ENCODE peak calls at places on chromosomes 16 and 17, in six cellular contexts. V is IMR-90, S is H9, R is mesenchymal stem cell, N is H1, C is trophoblast cell. X is an unnamed sample.

GRCh38 chr17:41959336-41960095 is 7.1 kb upstream of the CNP start:
- DNase-seq in C (peak), S (peak), R (peak), V (peak), N (peak), X (peak)

GRCh38 chr17:82435103-82435502 is 15.4 kb downstream of the CYBC1 start:
- DNase-seq in V (peak), S (no peak), N (no peak), R (peak), C (peak), X (no peak)

GRCh38 chr16:67399218-67399733 is 6.0 kb upstream of the TPPP3 start:
- DNase-seq in C (no peak), R (peak), S (peak), V (no peak), N (peak), X (peak)

GRCh38 chr16:76668207-76668725 is 391.1 kb downstream of the CNTNAP4 start:
- DNase-seq in N (no peak), V (no peak), S (peak), R (no peak), C (peak), X (peak)

GRCh38 chr17:12899604-12900003 is 110.3 kb downstream of the ARHGAP44 start:
- DNase-seq in R (no peak), S (no peak), C (no peak), V (no peak), N (no peak), X (no peak)

GRCh38 chr17:79633937-79634813 is 23.3 kb upstream of the RBFOX3 start:
- DNase-seq in S (peak), R (no peak), C (no peak), N (peak), V (no peak), X (no peak)

GRCh38 chr17:45681706-45682105 is 102.4 kb upstream of the CRHR1 start:
- DNase-seq in C (no peak), V (no peak), N (no peak), S (no peak), R (no peak), X (no peak)

GRCh38 chr17:31085563-31085962 is 9.2 kb upstream of the NF1 start:
- DNase-seq in R (peak), S (no peak), N (no peak), V (peak), C (peak), X (no peak)

GRCh38 chr17:489758-490329 is 137.2 kb upstream of the RPH3AL start:
- DNase-seq in S (peak), V (peak), R (peak), C (no peak), N (peak), X (peak)

GRCh38 chr17:65243838-65244237 is 106.7 kb downstream of the RGS9 start:
- DNase-seq in V (peak), N (no peak), C (no peak), S (peak), R (no peak), X (peak)

DNA sequence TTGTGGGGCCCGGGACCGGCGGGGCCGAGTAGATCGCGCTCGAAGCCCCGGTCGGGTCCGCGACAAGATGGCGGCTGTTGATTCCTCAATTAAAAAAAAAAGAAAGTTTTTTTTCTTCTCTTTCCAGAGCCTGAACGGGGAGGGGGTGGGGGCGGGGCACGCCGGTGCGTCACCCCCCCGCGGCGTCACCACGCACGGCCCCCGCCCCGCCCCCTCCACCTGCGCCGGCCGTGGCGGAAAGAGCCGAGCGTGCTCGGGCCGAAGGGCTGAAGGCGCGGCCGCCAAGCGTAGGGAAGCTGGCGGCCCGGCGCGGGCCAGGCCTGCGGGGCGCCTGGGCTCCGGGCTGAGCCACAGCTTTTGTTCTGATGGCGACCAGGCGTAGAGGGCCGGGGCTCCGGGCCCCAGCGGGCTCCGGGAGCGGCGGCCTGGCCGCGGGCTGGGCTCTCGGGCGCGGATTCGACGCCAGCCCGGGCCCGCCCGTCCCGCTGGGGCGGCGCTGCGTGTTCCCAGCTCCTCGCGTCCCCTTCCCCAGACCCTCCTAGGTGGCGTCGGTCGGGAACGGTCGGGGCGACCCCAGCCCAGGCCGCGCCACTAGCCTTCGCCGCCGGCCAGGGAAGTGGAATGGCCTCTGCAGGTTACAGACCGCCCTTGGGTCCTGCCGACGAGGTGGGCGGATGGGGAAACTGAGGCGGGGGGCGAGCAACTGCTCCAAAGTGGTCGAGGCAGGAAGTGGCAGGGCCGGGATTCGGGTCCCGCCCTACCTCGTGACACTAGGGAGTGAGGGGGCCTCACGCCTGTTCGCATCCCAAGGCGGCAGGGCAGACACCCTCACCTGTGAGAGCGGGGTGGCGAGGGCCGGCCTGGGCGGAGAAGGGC is at the start of gene CREBBP:
- DNase-seq in C (peak), N (peak), S (peak), V (peak), R (peak), X (peak)
- H3K18ac ChIP-seq in C (peak), N (peak), S (peak), V (peak), R (peak), X (peak)

GRCh38 chr17:59435238-59435637 is 103.8 kb downstream of the YPEL2 start:
- DNase-seq in S (no peak), R (peak), N (no peak), V (peak), C (no peak), X (no peak)

GRCh38 chr17:59439261-59439660 is 107.8 kb downstream of the YPEL2 start:
- DNase-seq in V (no peak), C (no peak), S (no peak), N (no peak), R (no peak), X (no peak)

GRCh38 chr17:59439711-59440110 is 108.3 kb downstream of the YPEL2 start:
- DNase-seq in C (peak), V (peak), N (no peak), S (no peak), R (peak), X (no peak)

GRCh38 chr17:59436900-59437299 is 105.4 kb downstream of the YPEL2 start:
- DNase-seq in R (no peak), N (no peak), V (no peak), S (no peak), C (no peak), X (no peak)

DNA sequence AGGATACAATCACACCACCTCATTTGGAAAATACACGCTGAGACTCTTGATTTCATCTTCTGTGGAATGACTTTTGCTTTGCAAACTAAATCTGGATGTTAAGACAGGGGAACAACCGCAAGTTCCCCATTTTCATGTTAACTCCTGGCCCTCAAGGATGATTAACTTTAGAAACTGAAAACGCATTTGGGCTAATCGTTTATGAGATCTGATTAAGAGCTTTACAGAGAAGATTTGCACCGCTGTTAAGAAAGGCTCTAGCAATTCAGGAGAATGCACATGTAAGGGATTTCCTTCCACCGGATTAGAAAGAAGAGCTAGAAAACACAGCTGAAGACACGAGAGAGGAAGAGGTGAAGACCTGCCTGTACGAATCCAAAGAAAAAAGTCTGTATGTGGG is 106.3 kb downstream of the YPEL2 start:
- DNase-seq in S (no peak), N (no peak), V (no peak), C (no peak), R (no peak), X (no peak)
- H3K9ac ChIP-seq in S (no peak), N (no peak), V (no peak), C (no peak), R (no peak), X (no peak)

DNA sequence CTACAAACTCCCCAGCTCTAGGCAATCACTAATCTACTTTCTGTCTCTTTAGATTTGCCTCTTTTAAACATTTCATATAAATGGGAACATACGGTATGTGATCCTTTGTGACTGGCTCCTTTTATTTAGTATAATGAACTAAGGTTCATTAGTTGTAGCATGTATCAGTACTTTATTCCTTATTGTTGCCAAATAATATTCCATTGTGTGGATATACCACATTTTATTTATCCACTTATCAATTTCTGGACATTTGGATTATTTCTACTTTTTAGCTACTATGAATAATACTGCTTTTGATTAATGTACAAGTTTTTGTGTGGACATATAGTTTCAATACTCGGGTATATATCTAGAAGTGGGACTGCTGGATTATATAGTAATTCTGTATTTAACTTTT is 7.9 kb downstream of the DDX19B start:
- DNase-seq in R (no peak), V (no peak), S (no peak), N (no peak), C (no peak), X (no peak)
- H3K14ac ChIP-seq in R (no peak), V (no peak), S (no peak), N (no peak), C (no peak), X (no peak)

GRCh38 chr16:62225675-62226074 is 189.4 kb upstream of the CDH8 start:
- DNase-seq in S (peak), V (no peak), N (peak), C (peak), R (peak), X (peak)
- H3K18ac ChIP-seq in S (no peak), V (no peak), N (no peak), C (no peak), R (no peak), X (no peak)

GRCh38 chr17:7442142-7442541 is 2.7 kb upstream of the CHRNB1 start:
- DNase-seq in S (no peak), R (no peak), N (no peak), V (no peak), C (no peak), X (no peak)

GRCh38 chr17:7441202-7441705 is 1.9 kb downstream of the FGF11 start:
- DNase-seq in R (no peak), V (no peak), S (no peak), C (no peak), N (no peak), X (no peak)

GRCh38 chr17:7444682-7445010 is 215 bp upstream of the CHRNB1 start:
- DNase-seq in S (no peak), N (no peak), C (no peak), V (no peak), R (no peak), X (no peak)

GRCh38 chr17:7445011-7445927 is at the start of gene CHRNB1:
- DNase-seq in V (peak), S (peak), N (peak), C (peak), R (peak), X (peak)

DNA sequence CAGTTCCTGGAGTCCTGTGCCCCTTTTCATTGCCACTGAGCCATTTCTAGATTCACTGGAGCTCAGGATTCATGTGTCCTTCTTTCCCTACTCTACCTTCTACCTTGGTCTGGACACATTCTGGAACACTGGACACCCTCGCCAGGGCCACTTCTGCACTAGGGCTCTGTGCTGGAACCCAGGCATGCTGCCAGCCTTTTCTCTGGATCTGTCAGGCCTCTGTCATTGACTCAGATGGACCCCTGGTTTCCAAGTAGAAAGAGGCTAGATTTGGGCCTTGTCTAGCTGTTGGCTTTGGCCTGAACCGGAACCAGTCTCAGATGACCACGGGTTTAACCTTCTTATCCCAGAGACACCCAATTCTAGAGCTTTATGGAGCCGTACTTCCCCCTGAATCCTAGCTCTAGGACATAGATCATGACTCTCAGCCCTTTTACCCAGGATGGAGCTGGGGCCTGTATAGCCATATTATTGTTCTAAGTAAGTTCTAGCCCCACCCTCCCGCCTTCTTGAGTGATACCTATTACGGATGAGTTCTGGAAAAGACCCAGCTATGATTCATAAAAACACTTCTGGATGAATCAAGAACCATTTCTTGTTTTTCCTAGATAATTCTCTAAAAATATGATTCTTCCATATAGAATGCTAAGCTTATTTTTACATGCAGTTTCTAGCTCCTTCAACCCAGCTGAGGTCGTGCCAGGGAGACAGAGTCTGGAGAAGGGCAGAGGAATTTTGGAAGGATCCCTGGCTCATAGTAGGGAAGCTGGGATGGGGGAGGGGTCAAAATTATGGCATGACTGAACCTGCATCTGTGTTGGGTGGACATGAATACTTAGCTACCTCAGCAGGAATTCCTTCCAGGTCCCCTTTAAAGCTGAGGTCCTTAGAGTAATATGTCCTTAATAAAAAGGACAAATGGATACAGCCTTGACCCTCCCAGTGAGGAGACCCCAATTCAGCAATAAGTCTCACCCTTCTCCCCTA is 1.1 kb upstream of the CHRNB1 start:
- DNase-seq in N (no peak), V (peak), C (no peak), R (no peak), S (no peak), X (no peak)
- H3K9ac ChIP-seq in N (no peak), V (no peak), C (no peak), R (no peak), S (no peak), X (no peak)

GRCh38 chr16:19478505-19478904 is 43.4 kb downstream of the GDE1 start:
- DNase-seq in R (no peak), S (no peak), N (no peak), C (no peak), V (no peak), X (no peak)

GRCh38 chr16:19481769-19482168 is 40.1 kb downstream of the GDE1 start:
- DNase-seq in S (no peak), V (no peak), C (no peak), R (no peak), N (no peak), X (no peak)

GRCh38 chr16:19474617-19475016 is 47.3 kb downstream of the GDE1 start:
- DNase-seq in V (no peak), N (no peak), C (no peak), S (no peak), R (no peak), X (no peak)

GRCh38 chr16:19481291-19481690 is 40.6 kb downstream of the GDE1 start:
- DNase-seq in C (no peak), V (no peak), N (no peak), R (no peak), S (no peak), X (no peak)

DNA sequence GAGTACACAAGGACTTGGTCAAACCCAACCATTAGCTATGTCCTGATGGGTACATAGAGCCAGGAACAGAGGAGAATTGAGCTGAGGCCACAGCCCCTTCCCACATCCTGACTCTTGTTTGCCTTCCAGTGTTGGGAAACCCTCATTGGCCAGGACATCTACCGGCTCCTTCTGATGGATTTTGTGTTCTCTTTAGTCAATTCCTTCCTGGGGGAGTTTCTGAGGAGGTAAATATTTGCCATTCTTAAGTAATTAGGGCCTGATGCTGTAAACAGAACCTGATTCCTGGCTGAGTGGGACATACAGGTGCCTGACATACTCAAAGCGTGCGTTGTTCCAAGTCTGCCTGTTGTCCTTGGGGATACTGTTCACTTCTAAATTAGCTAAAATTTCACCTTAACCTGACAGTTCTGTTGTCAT is 42.6 kb downstream of the GDE1 start:
- DNase-seq in C (peak), N (no peak), R (no peak), S (no peak), V (no peak), X (no peak)
- H3K14ac ChIP-seq in C (no peak), N (no peak), R (no peak), S (no peak), V (no peak), X (no peak)

GRCh38 chr16:85311741-85312140 is 199.5 kb upstream of the CIBAR2 start:
- DNase-seq in S (no peak), R (no peak), N (no peak), V (no peak), C (no peak), X (no peak)

GRCh38 chr16:85312642-85313540 is 200.6 kb upstream of the CIBAR2 start:
- DNase-seq in C (peak), N (peak), V (no peak), R (peak), S (no peak), X (no peak)

GRCh38 chr16:85310868-85311585 is 198.8 kb upstream of the CIBAR2 start:
- DNase-seq in C (no peak), V (no peak), S (no peak), R (no peak), N (no peak), X (no peak)

GRCh38 chr16:85313541-85314208 is 201.4 kb upstream of the CIBAR2 start:
- DNase-seq in S (no peak), R (peak), C (no peak), N (no peak), V (peak), X (no peak)

GRCh38 chr16:85312174-85312573 is 199.9 kb upstream of the CIBAR2 start:
- DNase-seq in S (no peak), C (no peak), R (no peak), V (no peak), N (no peak), X (no peak)
- H3K18ac ChIP-seq in S (no peak), C (no peak), R (peak), V (no peak), N (peak), X (peak)